ENCODE peak calls at places on chromosomes 7 and 10, in four cellular contexts. R, Q, B and L are unnamed samples.

GRCh38 chr10:129968020-129968861 is 4.2 kb upstream of the EBF3 start:
- DNase-seq in R (no peak), Q (no peak), B (no peak), L (no peak)

GRCh38 chr7:25122373-25122772 is 2.7 kb downstream of the CYCS start:
- DNase-seq in R (no peak), Q (peak; percentile 75), B (no peak), L (no peak)

GRCh38 chr7:40604601-40605438 is 470.0 kb downstream of the SUGCT start:
- DNase-seq in R (peak; percentile 74), Q (peak; percentile 52), B (peak; percentile 51), L (peak; percentile 75)

GRCh38 chr7:116357776-116358670 is 141.5 kb upstream of the CAV2 start:
- DNase-seq in R (no peak), Q (peak; percentile 62), B (no peak), L (no peak)

GRCh38 chr10:102065561-102066420 is 642 bp downstream of the HPS6 start:
- DNase-seq in R (peak; percentile 49), Q (peak; percentile 13), B (no peak), L (peak; percentile 59)

GRCh38 chr10:131354380-131354779 is 42.9 kb upstream of the TCERG1L start:
- DNase-seq in R (peak; percentile 56), Q (no peak), B (no peak), L (no peak)

GRCh38 chr7:99029481-99030144 is 114.3 kb downstream of the SMURF1 start:
- DNase-seq in R (no peak), Q (peak; percentile 35), B (no peak), L (no peak)

GRCh38 chr10:102775973-102776669 is 32.4 kb downstream of the WBP1L start:
- DNase-seq in R (peak; percentile 82), Q (peak; percentile 91), B (no peak), L (peak; percentile 43)

GRCh38 chr10:88994034-88994433 is 3.4 kb downstream of the FAS start:
- DNase-seq in R (no peak), Q (peak; percentile 29), B (no peak), L (no peak)

GRCh38 chr7:12738665-12739064 is 51.2 kb downstream of the ARL4A start:
- DNase-seq in R (no peak), Q (no peak), B (no peak), L (no peak)

GRCh38 chr7:76349313-76349885 is 9.4 kb downstream of the YWHAG start:
- DNase-seq in R (no peak), Q (no peak), B (no peak), L (no peak)

GRCh38 chr10:50567384-50567783 is 56.4 kb downstream of the SGMS1 start:
- DNase-seq in R (no peak), Q (no peak), B (no peak), L (no peak)

GRCh38 chr10:99360935-99361334 is 31.8 kb downstream of the CNNM1 start:
- DNase-seq in R (peak; percentile 30), Q (no peak), B (no peak), L (no peak)

GRCh38 chr10:130243015-130243414 is 106.8 kb downstream of the GLRX3 start:
- DNase-seq in R (no peak), Q (no peak), B (no peak), L (no peak)

GRCh38 chr10:126158537-126158936 is 229.7 kb downstream of the ADAM12 start:
- DNase-seq in R (no peak), Q (no peak), B (no peak), L (no peak)
- H2AK5ac ChIP-seq in R (no peak overlapping the region), Q (no peak overlapping the region), B (no peak overlapping the region), L (no peak overlapping the region)

DNA sequence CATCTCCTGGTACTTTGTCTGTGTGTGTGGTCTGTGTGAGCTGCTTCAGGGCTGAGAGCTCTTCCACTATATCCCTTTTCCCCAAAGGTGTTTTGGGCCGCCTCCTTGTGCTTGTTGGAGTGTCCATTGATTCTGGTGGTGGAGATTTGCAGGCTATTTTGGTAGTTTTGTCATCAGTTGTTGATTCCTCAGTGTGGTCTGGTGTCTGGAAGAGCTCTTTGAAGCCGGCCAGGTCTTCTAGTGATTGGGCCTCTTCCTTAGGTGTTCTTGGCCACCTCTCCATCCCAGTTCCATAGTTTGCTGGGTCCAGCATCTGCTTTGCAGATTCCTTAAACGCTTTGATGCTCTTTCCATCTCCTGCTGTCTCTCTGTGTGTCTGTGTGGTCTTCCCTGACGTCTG is 20.8 kb downstream of the MKI67 start:
- DNase-seq in R (no peak), Q (no peak), B (no peak), L (no peak)
- H3K56ac ChIP-seq in R (no peak overlapping the region), Q (no peak overlapping the region), B (no peak overlapping the region), L (no peak overlapping the region)

GRCh38 chr7:134741901-134742635 is 37.4 kb upstream of the CALD1 start:
- DNase-seq in R (peak; percentile 98), Q (peak; percentile 82), B (peak; percentile 49), L (peak; percentile 69)
- H3K4ac ChIP-seq in R (no peak overlapping the region), Q (peak overlapping the region; percentile 95), B (no peak overlapping the region), L (no peak overlapping the region)

GRCh38 chr7:28688651-28689050 is 269.5 kb downstream of the TRIL start:
- DNase-seq in R (no peak), Q (peak; percentile 52), B (no peak), L (no peak)
- H2AK5ac ChIP-seq in R (no peak overlapping the region), Q (no peak overlapping the region), B (no peak overlapping the region), L (no peak overlapping the region)

GRCh38 chr7:138608292-138608691 is 92.9 kb downstream of the SVOPL start:
- DNase-seq in R (no peak), Q (peak; percentile 44), B (no peak), L (no peak)
- H3K56ac ChIP-seq in R (no peak overlapping the region), Q (no peak overlapping the region), B (no peak overlapping the region), L (no peak overlapping the region)

GRCh38 chr10:115093776-115094361 is 704 bp downstream of the ATRNL1 start:
- DNase-seq in R (peak; percentile 71), Q (no peak), B (no peak), L (peak; percentile 70)
- H3K4ac ChIP-seq in R (no peak overlapping the region), Q (no peak overlapping the region), B (no peak overlapping the region), L (no peak overlapping the region)